ENCODE peak calls at places on chromosomes 12 and 14, in six cellular contexts. H is A549, W is GM12878, D is K562, Q is HepG2, C is IMR-90. P is an unnamed sample.

GRCh38 chr14:73325630-73326299 is 88.5 kb downstream of the PAPLN start:
- DNase-seq in W (no peak), H (no peak), D (no peak), C (no peak), Q (no peak), P (no peak)

GRCh38 chr12:3190101-3190500 is 112.9 kb downstream of the TSPAN9 start:
- DNase-seq in Q (no peak), D (no peak), H (no peak), W (no peak), C (no peak), P (no peak)

GRCh38 chr12:51013441-51013840 is 12.7 kb downstream of the SLC11A2 start:
- DNase-seq in C (no peak), Q (no peak), W (no peak), H (no peak), D (no peak), P (no peak)

GRCh38 chr12:43556057-43556456 is 4.1 kb upstream of the ADAMTS20 start:
- DNase-seq in C (no peak), D (no peak), H (no peak), Q (no peak), W (no peak), P (no peak)

GRCh38 chr12:1616233-1617066 is 12.6 kb upstream of the WNT5B start:
- DNase-seq in Q (no peak), W (no peak), H (no peak), D (no peak), C (no peak), P (no peak)

GRCh38 chr12:130126023-130126432 is 36.2 kb upstream of the FZD10 start:
- DNase-seq in C (no peak), Q (no peak), D (peak), H (peak), W (no peak), P (no peak)

GRCh38 chr14:69863083-69863482 is 16.1 kb upstream of the SMOC1 start:
- DNase-seq in Q (peak), D (no peak), W (no peak), H (no peak), C (no peak), P (no peak)

GRCh38 chr14:77043984-77044485 is 15.5 kb upstream of the IRF2BPL start:
- DNase-seq in W (no peak), D (no peak), Q (no peak), C (no peak), H (no peak), P (no peak)

GRCh38 chr14:36254020-36254614 is 66.3 kb downstream of the MBIP start:
- DNase-seq in Q (peak), W (no peak), H (no peak), C (peak), D (no peak), P (no peak)

GRCh38 chr14:52422650-52423356 is 108.7 kb downstream of the PTGER2 start:
- DNase-seq in C (no peak), D (no peak), H (no peak), Q (no peak), W (no peak), P (no peak)

GRCh38 chr12:47967461-47968430 is 4.3 kb downstream of the TMEM106C start:
- DNase-seq in C (peak), D (no peak), W (no peak), H (no peak), Q (no peak), P (no peak)

GRCh38 chr14:49641697-49642129 is 6.7 kb upstream of the DNAAF2 start:
- DNase-seq in C (peak), W (no peak), Q (peak), D (no peak), H (no peak), P (peak)
- TF ChIP-seq BHLHE40 in C (no peak), W (no peak), Q (no peak), D (no peak), H (no peak), P (no peak)

GRCh38 chr12:54678131-54678530 is 30.0 kb upstream of the DCD start:
- DNase-seq in W (no peak), C (no peak), D (no peak), Q (no peak), H (no peak), P (no peak)

GRCh38 chr12:54683388-54683787 is 35.2 kb upstream of the DCD start:
- DNase-seq in Q (no peak), W (no peak), C (no peak), D (no peak), H (no peak), P (no peak)

GRCh38 chr12:54682674-54683073 is 34.5 kb upstream of the DCD start:
- DNase-seq in C (no peak), Q (no peak), D (no peak), W (no peak), H (no peak), P (no peak)

GRCh38 chr12:54684636-54685630 is 36.8 kb upstream of the DCD start:
- DNase-seq in Q (no peak), D (no peak), W (no peak), C (no peak), H (no peak), P (no peak)

GRCh38 chr12:54680374-54680773 is 32.2 kb upstream of the DCD start:
- DNase-seq in W (no peak), H (peak), D (peak), Q (peak), C (peak), P (peak)
- TF ChIP-seq BHLHE40 in W (no peak), H (no peak), D (no peak), Q (no peak), C (no peak), P (no peak)

GRCh38 chr12:123150804-123151678 is at the start of gene PITPNM2:
- DNase-seq in Q (no peak), D (peak), H (peak), C (peak), W (no peak), P (peak)
- TF ChIP-seq BHLHE40 in Q (peak), D (peak), H (no peak), C (peak), W (peak), P (no peak)

GRCh38 chr12:38053113-38053512 is 263.5 kb upstream of the ALG10B start:
- DNase-seq in D (no peak), C (no peak), H (no peak), W (no peak), Q (no peak), P (no peak)

GRCh38 chr12:38056701-38057689 is 259.6 kb upstream of the ALG10B start:
- DNase-seq in D (no peak), Q (no peak), H (peak), W (no peak), C (no peak), P (no peak)

GRCh38 chr12:38053655-38054464 is 262.7 kb upstream of the ALG10B start:
- DNase-seq in W (no peak), Q (peak), C (no peak), H (peak), D (peak), P (peak)
- TF ChIP-seq BHLHE40 in W (no peak), Q (no peak), C (no peak), H (no peak), D (no peak), P (no peak)

GRCh38 chr12:4407136-4407535 is 27.6 kb upstream of the FGF23 start:
- DNase-seq in D (no peak), C (no peak), H (no peak), W (no peak), Q (no peak), P (no peak)
- TF ChIP-seq BHLHE40 in D (no peak), C (no peak), H (no peak), W (no peak), Q (no peak), P (no peak)

DNA sequence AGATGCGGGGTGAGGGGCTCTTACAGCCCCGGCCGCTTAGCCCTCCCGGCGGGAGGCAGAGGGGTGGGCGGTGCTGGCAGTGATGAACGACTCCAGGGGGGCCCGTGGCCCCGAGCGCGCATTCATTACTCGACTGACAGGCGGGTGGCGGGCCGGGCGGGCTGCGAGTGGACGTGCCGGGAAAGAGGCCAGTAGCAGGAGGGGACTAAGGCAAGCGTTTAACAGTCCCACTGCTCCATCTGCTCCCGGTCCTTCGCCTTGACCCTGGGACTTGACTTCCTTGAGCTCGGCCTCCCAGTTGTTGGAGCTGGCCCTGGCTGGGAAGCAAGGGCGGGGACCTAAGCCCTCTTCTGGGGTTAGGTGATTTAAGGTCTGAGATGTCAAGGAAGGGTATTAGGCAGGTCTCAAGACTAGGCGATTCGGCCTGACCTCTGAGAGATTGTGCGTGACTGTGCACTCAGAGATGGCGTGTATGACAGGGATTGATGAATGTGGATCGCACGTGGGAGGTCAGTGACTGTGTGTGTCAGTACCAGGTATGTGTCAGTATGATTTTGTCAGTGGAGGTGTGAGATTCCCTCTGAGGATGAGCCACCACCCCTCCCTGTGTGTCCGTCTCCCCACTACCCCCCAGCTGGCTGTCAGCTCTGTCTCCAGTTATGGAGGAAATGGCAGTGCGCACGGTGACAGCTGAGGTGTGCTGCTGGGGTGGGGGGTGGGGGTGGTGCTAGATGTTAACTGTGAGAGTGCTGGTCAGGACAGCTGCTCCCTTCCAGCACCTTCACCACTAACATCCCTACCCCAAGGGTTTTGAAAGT is 3.6 kb upstream of the DNAJC22 start:
- DNase-seq in H (no peak), W (no peak), D (peak), C (no peak), Q (no peak), P (no peak)
- TF ChIP-seq BHLHE40 in H (no peak), W (no peak), D (peak), C (peak), Q (no peak), P (no peak)

GRCh38 chr12:7346571-7347225 is 42.8 kb downstream of the ACSM4 start:
- DNase-seq in Q (no peak), W (no peak), C (no peak), D (no peak), H (no peak), P (no peak)

GRCh38 chr12:7339675-7340074 is 35.8 kb downstream of the ACSM4 start:
- DNase-seq in C (no peak), Q (no peak), H (no peak), W (no peak), D (no peak), P (no peak)

GRCh38 chr12:7344831-7345230 is 41.0 kb downstream of the ACSM4 start:
- DNase-seq in W (no peak), Q (no peak), C (no peak), H (no peak), D (no peak), P (no peak)

GRCh38 chr12:7349418-7349817 is 45.5 kb downstream of the ACSM4 start:
- DNase-seq in D (no peak), C (no peak), W (no peak), Q (no peak), H (no peak), P (no peak)

DNA sequence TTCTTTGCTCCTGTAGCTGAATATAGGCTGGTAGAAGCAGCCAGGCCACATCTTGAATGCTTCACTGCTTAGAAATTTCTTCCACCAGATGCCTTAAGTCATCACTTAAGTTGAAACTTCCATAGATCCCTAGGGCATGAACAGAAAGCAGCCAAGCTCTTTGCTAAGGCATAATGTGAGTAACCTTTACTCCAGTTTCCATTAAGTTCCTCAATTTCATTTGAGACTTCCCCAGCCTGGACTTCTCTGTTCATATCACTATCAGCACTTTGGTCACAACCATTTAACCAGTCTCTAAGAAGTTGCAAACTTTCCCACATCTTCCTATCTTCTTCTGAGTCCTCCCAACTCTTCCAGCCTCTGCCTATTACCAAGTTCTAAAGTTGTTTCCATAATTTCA is 41.4 kb downstream of the ACSM4 start:
- DNase-seq in H (no peak), Q (no peak), W (no peak), D (no peak), C (no peak), P (no peak)
- TF ChIP-seq BHLHE40 in H (no peak), Q (no peak), W (no peak), D (no peak), C (no peak), P (no peak)

DNA sequence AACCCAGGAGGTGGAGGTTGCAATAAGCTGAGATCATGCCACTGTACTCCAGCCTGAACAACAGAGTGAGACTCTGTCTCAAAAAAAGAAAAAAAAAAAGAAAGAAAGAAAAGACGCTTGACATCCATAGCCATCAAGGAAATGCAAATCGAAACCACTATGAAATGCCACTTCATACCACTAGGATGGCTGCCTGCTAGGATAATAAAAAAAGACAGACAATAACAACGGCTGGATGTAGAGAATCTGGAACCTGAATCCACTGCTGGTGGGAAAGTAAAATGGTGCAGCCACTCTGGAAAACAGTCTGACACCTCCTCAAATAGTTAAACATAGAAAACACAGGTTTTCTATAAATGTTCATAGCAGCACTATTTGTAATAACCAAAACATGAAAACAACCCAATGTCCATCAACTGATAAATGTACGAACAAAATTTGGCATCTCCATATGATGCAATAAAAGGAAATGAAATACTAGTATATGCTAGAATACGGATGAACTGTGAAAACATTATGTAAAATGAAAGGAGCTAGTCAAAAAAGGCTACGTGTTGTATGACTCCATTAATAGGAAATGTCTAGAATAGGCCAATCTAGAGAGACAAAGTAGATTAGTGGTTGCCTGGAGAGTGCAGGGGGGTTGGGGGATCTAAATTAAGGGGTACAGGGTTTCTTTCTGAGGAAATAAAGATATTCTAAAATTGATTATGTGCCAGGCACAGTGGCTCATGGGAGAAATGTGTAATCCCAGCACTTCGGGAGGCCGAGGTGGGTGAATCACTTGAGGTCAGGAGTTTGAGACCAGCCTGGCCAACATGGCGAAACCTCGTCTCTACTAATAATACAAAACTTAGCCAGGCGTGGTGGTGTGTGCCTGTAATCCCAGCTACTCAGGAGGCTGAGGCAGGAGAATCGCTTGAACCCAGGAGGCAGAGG is 9.7 kb downstream of the WSB2 start:
- DNase-seq in C (no peak), H (no peak), D (no peak), Q (no peak), W (no peak), P (no peak)
- TF ChIP-seq BHLHE40 in C (no peak), H (no peak), D (no peak), Q (no peak), W (no peak), P (no peak)

GRCh38 chr12:124653169-124653931 is 85.9 kb upstream of the NCOR2 start:
- DNase-seq in C (peak), W (no peak), H (no peak), Q (no peak), D (no peak), P (no peak)

GRCh38 chr12:124656947-124657434 is 89.6 kb upstream of the NCOR2 start:
- DNase-seq in H (no peak), W (no peak), Q (no peak), D (no peak), C (no peak), P (no peak)

GRCh38 chr12:124654666-124655316 is 87.4 kb upstream of the NCOR2 start:
- DNase-seq in H (no peak), W (no peak), Q (no peak), D (no peak), C (no peak), P (no peak)

GRCh38 chr12:124656214-124656516 is 88.8 kb upstream of the NCOR2 start:
- DNase-seq in C (no peak), W (no peak), H (no peak), Q (no peak), D (no peak), P (no peak)

DNA sequence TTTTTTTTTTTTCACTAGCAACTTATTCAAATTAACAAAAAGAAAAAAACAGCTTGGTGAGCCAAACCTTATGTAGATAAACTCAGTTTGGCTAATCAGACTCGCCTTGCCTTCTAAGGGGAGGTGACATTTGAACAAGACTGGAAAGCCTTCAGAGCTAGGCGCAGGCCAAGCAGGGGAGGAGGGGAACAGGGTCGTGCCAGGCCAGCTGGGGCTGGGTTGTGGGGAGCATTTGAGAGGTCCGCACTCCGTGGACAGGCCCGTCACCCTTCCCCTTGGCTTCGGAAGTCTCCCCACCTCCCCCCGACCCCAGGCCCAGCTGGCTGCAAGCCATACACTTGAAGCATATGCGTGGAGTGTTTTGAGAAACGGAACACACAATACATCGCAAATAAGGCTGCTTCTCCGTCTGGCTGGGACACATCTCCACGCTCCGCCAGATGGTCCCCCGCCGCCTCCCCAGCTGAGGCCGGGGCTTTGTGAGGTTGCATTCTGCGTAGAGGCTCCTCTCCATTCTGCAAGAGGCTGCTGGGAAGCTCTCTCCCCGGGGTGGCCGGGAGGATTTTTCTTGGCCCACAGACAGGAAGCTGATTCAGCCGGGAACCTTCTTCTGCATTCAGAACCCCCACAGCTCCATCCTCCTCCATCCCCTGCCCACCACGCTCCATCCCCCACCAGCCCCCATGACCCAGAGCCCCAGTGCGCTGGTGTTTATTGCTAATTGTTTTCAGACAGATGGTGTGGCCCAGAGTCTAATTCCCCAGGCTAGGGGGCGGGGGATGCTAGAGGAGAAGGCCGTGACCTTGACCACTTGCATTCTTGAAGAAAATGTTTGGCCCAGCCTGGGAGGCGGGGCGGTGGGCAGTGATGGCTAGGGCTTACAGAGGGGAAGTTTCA is 88.2 kb upstream of the NCOR2 start:
- DNase-seq in H (peak), D (no peak), C (peak), W (no peak), Q (no peak), P (no peak)
- TF ChIP-seq BHLHE40 in H (no peak), D (no peak), C (no peak), W (no peak), Q (no peak), P (no peak)

GRCh38 chr12:124771462-124772361 is 92.0 kb downstream of the SCARB1 start:
- DNase-seq in W (peak), D (peak), C (peak), H (peak), Q (peak), P (peak)
- TF ChIP-seq BHLHE40 in W (peak), D (peak), C (no peak), H (no peak), Q (peak), P (no peak)

P was measured in HEK293T.